ENCODE peak calls at places on chromosomes 7 and 10, in seven cellular contexts. R, G, C, A, U, X and F are unnamed samples.

GRCh38 chr7:24778543-24779282 is 21.4 kb upstream of the GSDME start:
- DNase-seq in R (no peak), X (no peak), U (no peak), G (no peak), A (no peak), C (no peak), F (no peak)

GRCh38 chr10:16732376-16732775 is 84.8 kb downstream of the RSU1 start:
- DNase-seq in X (no peak), R (no peak), U (no peak), G (no peak), A (no peak), C (no peak), F (no peak)

GRCh38 chr7:141071260-141071854 is 2.5 kb upstream of the TMEM178B start:
- DNase-seq in U (peak), X (peak), A (no peak), G (no peak), C (peak), R (no peak), F (no peak)

GRCh38 chr7:127907638-127908040 is 123.6 kb downstream of the LRRC4 start:
- DNase-seq in U (no peak), A (no peak), C (no peak), X (no peak), R (no peak), G (no peak), F (no peak)

GRCh38 chr10:8951440-8952089 is 897.1 kb downstream of the GATA3 start:
- DNase-seq in C (no peak), A (no peak), U (no peak), G (no peak), X (no peak), R (no peak), F (no peak)

GRCh38 chr10:132517951-132518521 is 19.6 kb upstream of the INPP5A start:
- DNase-seq in C (no peak), R (no peak), G (no peak), A (no peak), U (peak), X (peak), F (no peak)

GRCh38 chr10:66440562-66440961 is 485.3 kb upstream of the LRRTM3 start:
- DNase-seq in G (no peak), C (no peak), U (no peak), X (no peak), A (no peak), R (no peak), F (no peak)

GRCh38 chr10:71133710-71134686 is 78.4 kb upstream of the UNC5B start:
- DNase-seq in G (no peak), U (no peak), C (no peak), X (no peak), A (no peak), R (no peak), F (no peak)

GRCh38 chr10:46233101-46233500 is 53.7 kb upstream of the ANTXRL start:
- DNase-seq in U (no peak), G (no peak), X (peak), A (no peak), R (no peak), C (no peak), F (no peak)

GRCh38 chr10:75408911-75409885 is 7.6 kb upstream of the ZNF503 start:
- DNase-seq in U (peak), R (peak), A (no peak), G (no peak), X (peak), C (peak), F (no peak)

GRCh38 chr7:148303295-148304013 is 287.1 kb upstream of the C7orf33 start:
- DNase-seq in A (no peak), X (peak), R (no peak), C (peak), U (peak), G (no peak), F (no peak)

GRCh38 chr10:85967594-85967993 is 399.0 kb downstream of the GRID1 start:
- DNase-seq in G (no peak), X (no peak), A (no peak), R (no peak), U (no peak), C (no peak), F (no peak)

GRCh38 chr10:12369982-12370381 is 20.6 kb downstream of the CAMK1D start:
- DNase-seq in R (no peak), C (no peak), X (no peak), A (no peak), U (no peak), G (no peak), F (no peak)

GRCh38 chr7:91915401-91916067 is 25.1 kb upstream of the AKAP9 start:
- DNase-seq in C (no peak), G (no peak), U (no peak), R (no peak), A (no peak), X (no peak), F (no peak)

GRCh38 chr7:139811106-139811505 is 18.0 kb upstream of the TBXAS1 start:
- DNase-seq in A (no peak), X (no peak), G (no peak), R (no peak), C (no peak), U (no peak), F (no peak)

GRCh38 chr7:3232228-3232627 is 68.8 kb upstream of the SDK1 start:
- DNase-seq in U (no peak), R (no peak), C (no peak), X (peak), A (no peak), G (no peak), F (no peak)

GRCh38 chr7:40199076-40199802 is 64.4 kb downstream of the SUGCT start:
- DNase-seq in C (no peak), R (no peak), U (no peak), A (no peak), X (no peak), G (no peak), F (no peak)

GRCh38 chr10:43679509-43679908 is 30.8 kb upstream of the ZNF32 start:
- DNase-seq in A (no peak), G (no peak), U (peak), X (peak), C (peak), R (no peak), F (no peak)

GRCh38 chr10:11339013-11339412 is 272.4 kb downstream of the USP6NL start:
- DNase-seq in G (no peak), R (no peak), U (no peak), A (no peak), X (no peak), C (no peak), F (no peak)

GRCh38 chr10:132975976-132976682 is 33.8 kb upstream of the CFAP46 start:
- DNase-seq in U (no peak), X (no peak), G (no peak), R (no peak), A (no peak), C (no peak), F (no peak)

GRCh38 chr7:260441-261281 is 29.3 kb upstream of the FOXL3 start:
- DNase-seq in C (no peak), X (no peak), G (no peak), U (peak), A (no peak), R (no peak), F (no peak)

GRCh38 chr7:5690931-5691461 is 90.5 kb downstream of the RNF216 start:
- DNase-seq in G (no peak), X (no peak), R (no peak), U (no peak), C (no peak), A (no peak), F (no peak)

GRCh38 chr7:107711301-107711700 is 32.6 kb upstream of the CBLL1 start:
- DNase-seq in U (no peak), X (no peak), A (no peak), R (no peak), G (no peak), C (no peak), F (no peak)

GRCh38 chr10:110717830-110718595 is 73.9 kb downstream of the RBM20 start:
- DNase-seq in R (no peak), U (no peak), A (no peak), G (no peak), X (no peak), C (no peak), F (peak)

GRCh38 chr7:55192718-55193117 is 172.4 kb upstream of the LANCL2 start:
- DNase-seq in C (peak), X (no peak), G (no peak), A (no peak), R (no peak), U (no peak), F (no peak)

GRCh38 chr7:91411062-91411461 is 146.8 kb downstream of the FZD1 start:
- DNase-seq in X (no peak), G (no peak), R (no peak), C (no peak), A (no peak), U (no peak), F (no peak)

GRCh38 chr10:15856328-15857000 is 3.8 kb downstream of the MINDY3 start:
- DNase-seq in R (no peak), C (no peak), X (no peak), U (no peak), G (no peak), A (no peak), F (no peak)

GRCh38 chr7:28002638-28003037 is 178.0 kb downstream of the JAZF1 start:
- DNase-seq in A (no peak), R (no peak), G (no peak), X (no peak), U (no peak), C (peak), F (no peak)

GRCh38 chr7:155996718-155997059 is 184.4 kb upstream of the SHH start:
- DNase-seq in G (no peak), R (no peak), U (no peak), C (no peak), A (no peak), X (no peak), F (no peak)

GRCh38 chr7:94087664-94088352 is 83.7 kb upstream of the BET1 start:
- DNase-seq in C (peak), G (peak), A (peak), R (no peak), X (peak), U (peak), F (peak)